ENCODE peak calls at places on chromosomes 6 and 20, in six cellular contexts. Y is dorsolateral prefrontal cortex, I is AG10803, F is adrenal gland, L is psoas muscle, U is GM12864. E is an unnamed sample.

GRCh38 chr6:157366648-157367047 is 14.3 kb upstream of the ZDHHC14 start:
- DNase-seq in U (no peak), Y (no peak), I (no peak), L (no peak), F (no peak), E (no peak)

GRCh38 chr6:57324538-57324937 is 7.1 kb downstream of the PRIM2 start:
- DNase-seq in Y (no peak), U (no peak), F (no peak), L (no peak), I (peak; percentile 39), E (no peak)

GRCh38 chr20:37102571-37102970 is 6.8 kb upstream of the RBL1 start:
- DNase-seq in F (no peak), U (no peak), L (no peak), Y (no peak), I (no peak), E (no peak)

GRCh38 chr20:25007491-25008305 is 15.1 kb upstream of the APMAP start:
- DNase-seq in I (no peak), U (no peak), F (no peak), Y (peak; percentile 23), L (no peak), E (no peak)

GRCh38 chr6:3230275-3231212 is 3.1 kb upstream of the TUBB2B start:
- DNase-seq in F (no peak), U (no peak), I (peak; percentile 21), L (no peak), Y (no peak), E (no peak)

GRCh38 chr6:38188677-38189335 is 369.3 kb downstream of the ZFAND3 start:
- DNase-seq in L (no peak), U (no peak), Y (peak; percentile 19), I (no peak), F (no peak), E (no peak)

GRCh38 chr20:54174452-54175175 is 828 bp upstream of the CYP24A1 start:
- DNase-seq in I (no peak), U (no peak), Y (no peak), F (no peak), L (no peak), E (no peak)

GRCh38 chr20:21099653-21100589 is 6.2 kb downstream of the LINC00237 start:
- DNase-seq in Y (no peak), L (peak; percentile 30), F (peak; percentile 44), I (peak; percentile 12), U (no peak), E (no peak)

GRCh38 chr20:44702776-44703175 is 12.4 kb upstream of the CCN5 start:
- DNase-seq in U (no peak), F (peak; percentile 95), L (peak; percentile 92), I (peak; percentile 97), Y (peak; percentile 87), E (peak; percentile 97)

GRCh38 chr20:23653400-23653938 is 15.7 kb upstream of the CST3 start:
- DNase-seq in I (no peak), F (no peak), U (no peak), L (no peak), Y (no peak), E (no peak)

GRCh38 chr6:22882581-22882980 is 313.2 kb downstream of the HDGFL1 start:
- DNase-seq in I (no peak), U (no peak), Y (no peak), L (no peak), F (no peak), E (no peak)

GRCh38 chr20:33285861-33286495 is 3.0 kb downstream of the BPIFB1 start:
- DNase-seq in F (no peak), Y (no peak), U (no peak), L (no peak), I (no peak), E (no peak)

GRCh38 chr6:79632580-79632979 is 1.5 kb downstream of the SH3BGRL2 start:
- DNase-seq in L (no peak), Y (no peak), I (no peak), U (no peak), F (no peak), E (no peak)

GRCh38 chr6:157236040-157236725 is 87.1 kb downstream of the TMEM242 start:
- DNase-seq in U (no peak), L (no peak), Y (no peak), F (no peak), I (no peak), E (no peak)

GRCh38 chr6:156474507-156475120 is 302.6 kb upstream of the ARID1B start:
- DNase-seq in F (no peak), U (no peak), L (no peak), Y (no peak), I (no peak), E (no peak)

GRCh38 chr6:150637266-150637665 is 37.6 kb downstream of the PLEKHG1 start:
- DNase-seq in F (no peak), I (no peak), U (no peak), L (no peak), Y (no peak), E (no peak)

GRCh38 chr20:63520939-63521601 is 505 bp downstream of the PPDPF start:
- DNase-seq in Y (peak; percentile 47), U (no peak), F (no peak), L (peak; percentile 66), I (peak; percentile 62), E (peak; percentile 71)

GRCh38 chr6:106085984-106086832 is at the start of gene PRDM1:
- DNase-seq in U (peak; percentile 92), I (peak; percentile 73), Y (peak; percentile 45), F (peak; percentile 67), L (peak; percentile 71), E (peak; percentile 70)

DNA sequence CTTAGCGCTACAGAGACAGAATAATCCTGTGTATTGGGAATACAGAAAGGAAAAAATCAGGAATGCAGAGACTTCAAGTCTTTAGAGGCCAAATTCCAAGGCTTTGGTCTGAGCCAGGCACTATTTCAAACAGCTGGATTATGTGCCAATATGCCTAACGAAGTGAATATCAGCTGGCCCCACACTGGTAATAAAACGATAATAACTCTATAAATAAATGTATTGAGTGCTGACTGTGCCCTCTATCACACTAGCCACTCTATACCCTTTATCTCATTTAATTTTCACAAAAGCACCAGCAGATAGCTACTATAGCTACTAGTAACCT is 107.3 kb downstream of the TSHZ2 start:
- DNase-seq in U (no peak), F (no peak), Y (no peak), I (peak; percentile 29), L (no peak), E (no peak)
- H3K4me3 ChIP-seq in U (no peak overlapping the region), F (no peak overlapping the region), Y (no peak overlapping the region), I (no peak overlapping the region), L (no peak overlapping the region), E (no peak overlapping the region)

GRCh38 chr6:166279393-166279679 is 28.9 kb downstream of the PRR18 start:
- DNase-seq in F (no peak), Y (no peak), U (no peak), L (no peak), I (no peak), E (no peak)

GRCh38 chr6:166284640-166285039 is 23.6 kb downstream of the PRR18 start:
- DNase-seq in U (no peak), L (no peak), F (no peak), Y (no peak), I (no peak), E (no peak)

GRCh38 chr6:166281104-166281503 is 27.1 kb downstream of the PRR18 start:
- DNase-seq in U (no peak), Y (no peak), F (no peak), L (no peak), I (no peak), E (no peak)

GRCh38 chr6:166278579-166279392 is 29.4 kb downstream of the PRR18 start:
- DNase-seq in U (no peak), L (no peak), Y (no peak), I (no peak), F (no peak), E (no peak)

DNA sequence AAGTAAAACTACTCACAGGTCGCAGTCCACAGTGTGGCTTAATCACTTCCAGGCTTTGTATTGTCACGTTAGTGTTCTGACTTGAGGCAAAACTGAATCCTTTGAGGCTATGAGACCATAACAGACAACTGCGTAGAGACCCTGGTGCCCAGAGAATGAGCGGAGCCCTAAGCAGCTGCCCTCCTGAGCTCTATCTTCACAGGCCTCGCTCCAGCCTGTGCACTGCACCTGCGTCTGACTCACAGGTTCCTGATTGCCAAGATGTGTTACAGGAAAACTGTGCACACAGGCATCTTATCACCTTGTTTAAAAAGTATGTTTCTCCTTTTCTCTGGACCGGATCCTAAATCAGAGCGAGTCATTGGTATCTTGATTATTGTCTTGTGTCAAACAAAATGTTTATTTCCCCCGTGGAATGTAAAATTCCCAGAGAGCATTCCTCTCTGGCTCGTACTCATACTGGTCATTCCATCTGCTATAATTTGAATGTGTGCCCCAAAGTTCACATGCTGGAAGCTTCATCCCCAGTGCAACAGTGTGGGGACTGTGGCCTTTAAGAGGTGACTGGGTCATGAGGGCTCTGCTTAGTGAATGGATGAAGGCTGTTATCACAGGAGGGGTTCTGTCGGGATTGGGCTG is 25.7 kb downstream of the PRR18 start:
- DNase-seq in L (no peak), F (no peak), U (no peak), Y (no peak), I (peak; percentile 29), E (no peak)
- H3K4me3 ChIP-seq in L (no peak overlapping the region), F (no peak overlapping the region), U (no peak overlapping the region), Y (no peak overlapping the region), I (no peak overlapping the region), E (no peak overlapping the region)

GRCh38 chr6:84771732-84772131 is 7.3 kb upstream of the TBX18 start:
- DNase-seq in F (no peak), Y (no peak), L (no peak), I (no peak), U (no peak), E (peak; percentile 61)

GRCh38 chr6:84773133-84773430 is 8.7 kb upstream of the TBX18 start:
- DNase-seq in Y (no peak), F (no peak), I (no peak), U (no peak), L (no peak), E (no peak)

GRCh38 chr6:84774174-84775158 is 10.1 kb upstream of the TBX18 start:
- DNase-seq in Y (no peak), F (peak; percentile 23), U (no peak), L (peak; percentile 45), I (peak; percentile 54), E (peak; percentile 81)

GRCh38 chr6:84773431-84774173 is 9.2 kb upstream of the TBX18 start:
- DNase-seq in L (peak; percentile 25), F (no peak), U (no peak), I (peak; percentile 33), Y (no peak), E (peak; percentile 70)

DNA sequence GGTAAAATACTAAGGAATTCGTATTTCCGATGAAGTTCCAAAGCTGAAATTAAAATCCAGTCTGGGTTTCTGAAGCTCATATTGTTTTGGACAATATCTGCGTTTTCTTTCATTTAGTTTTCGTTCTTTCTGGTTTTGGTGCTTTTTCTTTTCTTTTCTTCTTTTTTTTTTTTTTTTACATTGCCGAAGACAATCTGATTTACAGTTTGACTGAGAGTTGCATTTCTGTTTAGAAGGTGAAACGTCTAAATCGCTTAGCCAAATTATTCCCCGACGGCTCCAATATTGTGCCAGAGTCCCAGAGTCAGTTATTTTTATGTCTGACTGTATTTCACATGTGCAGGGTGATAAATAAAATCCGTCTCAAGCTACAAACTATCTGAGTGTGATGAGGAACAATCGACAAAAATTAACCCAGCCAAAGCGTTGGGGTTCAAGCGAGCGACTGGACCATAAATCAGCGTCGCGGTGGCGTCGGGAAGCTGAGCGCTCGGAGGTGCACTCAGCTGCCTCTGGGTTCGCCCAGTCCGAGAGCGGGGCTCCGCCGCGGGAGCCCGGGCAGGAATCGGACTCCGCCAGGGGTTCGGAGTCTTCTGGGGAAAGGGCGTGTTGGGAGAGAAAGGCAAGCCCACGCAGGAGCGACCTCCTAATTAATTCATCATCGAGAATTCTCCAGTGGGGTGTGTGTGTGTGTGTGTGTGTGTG is 8.2 kb upstream of the TBX18 start:
- DNase-seq in L (no peak), U (no peak), F (no peak), I (no peak), Y (no peak), E (peak; percentile 55)
- H3K4me3 ChIP-seq in L (no peak overlapping the region), U (no peak overlapping the region), F (no peak overlapping the region), I (peak overlapping the region; percentile 59), Y (no peak overlapping the region), E (peak overlapping the region; percentile 54)

GRCh38 chr6:27545271-27546046 is 72.6 kb upstream of the ZNF184 start:
- DNase-seq in I (peak; percentile 33), U (peak; percentile 53), L (no peak), Y (no peak), F (no peak), E (peak; percentile 96)
- H3K4me3 ChIP-seq in I (peak overlapping the region; percentile 47), U (peak overlapping the region; percentile 20), L (no peak overlapping the region), Y (no peak overlapping the region), F (no peak overlapping the region), E (peak overlapping the region; percentile 50)

E was measured in MG63.